ENCODE peak calls at places on chromosomes 16 and 17, in five cellular contexts. F, G, C, J and I are unnamed samples.
A peak's percentile ranks its signal among the peaks of the same experiment; 100 is the strongest.

GRCh38 chr17:20179031-20179430 is 169.9 kb downstream of the SPECC1 start:
- DNase-seq in F (no peak), G (no peak), C (no peak), J (no peak), I (no peak)

GRCh38 chr17:49548506-49549310 is 27.0 kb upstream of the NXPH3 start:
- DNase-seq in F (peak; percentile 64), G (no peak), C (no peak), J (no peak), I (peak; percentile 83)

GRCh38 chr17:71201639-71202038 is 919.2 kb upstream of the SOX9 start:
- DNase-seq in F (no peak), G (no peak), C (no peak), J (no peak), I (no peak)

GRCh38 chr16:76650579-76650978 is 373.4 kb downstream of the CNTNAP4 start:
- DNase-seq in F (no peak), G (no peak), C (no peak), J (no peak), I (no peak)

GRCh38 chr16:49696414-49697101 is 159.4 kb downstream of the ZNF423 start:
- DNase-seq in F (no peak), G (no peak), C (peak; percentile 35), J (no peak), I (no peak)

GRCh38 chr16:23535901-23536300 is 21.2 kb downstream of the EARS2 start:
- DNase-seq in F (no peak), G (no peak), C (no peak), J (no peak), I (no peak)

GRCh38 chr17:36703860-36704266 is 102.5 kb downstream of the MRM1 start:
- DNase-seq in F (peak; percentile 37), G (peak; percentile 24), C (peak; percentile 62), J (peak; percentile 56), I (no peak)

GRCh38 chr17:62674841-62675240 is 47.4 kb downstream of the MRC2 start:
- DNase-seq in F (no peak), G (no peak), C (no peak), J (no peak), I (no peak)

GRCh38 chr17:72702136-72702735 is 390.3 kb downstream of the SLC39A11 start:
- DNase-seq in F (no peak), G (no peak), C (no peak), J (no peak), I (no peak)

GRCh38 chr16:84281077-84281476 is 13.6 kb upstream of the WFDC1 start:
- DNase-seq in F (no peak), G (no peak), C (no peak), J (no peak), I (no peak)

GRCh38 chr17:1229354-1229890 is 40.8 kb upstream of the BHLHA9 start:
- DNase-seq in F (peak; percentile 67), G (peak; percentile 37), C (peak; percentile 49), J (peak; percentile 54), I (peak; percentile 96)

GRCh38 chr16:84266451-84266850 is 26.6 kb upstream of the KCNG4 start:
- DNase-seq in F (peak; percentile 57), G (no peak), C (no peak), J (peak; percentile 23), I (no peak)

GRCh38 chr16:83215417-83216001 is 588.7 kb downstream of the CDH13 start:
- DNase-seq in F (no peak), G (no peak), C (no peak), J (peak; percentile 18), I (no peak)

GRCh38 chr17:79224476-79224875 is 149.9 kb downstream of the ENGASE start:
- DNase-seq in F (no peak), G (no peak), C (no peak), J (no peak), I (no peak)

GRCh38 chr16:72808754-72809153 is 239.2 kb downstream of the ZFHX3 start:
- DNase-seq in F (no peak), G (no peak), C (no peak), J (no peak), I (no peak)

GRCh38 chr16:28218109-28218508 is 6.3 kb upstream of the XPO6 start:
- DNase-seq in F (no peak), G (no peak), C (no peak), J (peak; percentile 36), I (no peak)

GRCh38 chr16:26985100-26986065 is 81.3 kb upstream of the C16orf82 start:
- DNase-seq in F (no peak), G (no peak), C (no peak), J (no peak), I (peak; percentile 56)

GRCh38 chr16:85222151-85222863 is 110.0 kb upstream of the CIBAR2 start:
- DNase-seq in F (no peak), G (no peak), C (no peak), J (no peak), I (no peak)

GRCh38 chr16:35506898-35507194 is 2047.4 kb downstream of the TP53TG3F start:
- DNase-seq in F (no peak), G (no peak), C (no peak), J (no peak), I (no peak)

GRCh38 chr17:69857412-69857835 is 217.6 kb upstream of the KCNJ16 start:
- DNase-seq in F (no peak), G (no peak), C (no peak), J (no peak), I (no peak)

GRCh38 chr16:17591655-17592405 is 121.1 kb upstream of the XYLT1 start:
- DNase-seq in F (no peak), G (no peak), C (no peak), J (no peak), I (no peak)

GRCh38 chr17:57035971-57036481 is 49.0 kb upstream of the AKAP1 start:
- DNase-seq in F (peak; percentile 53), G (no peak), C (no peak), J (no peak), I (peak; percentile 57)

GRCh38 chr16:17358846-17359245 is 111.9 kb downstream of the XYLT1 start:
- DNase-seq in F (no peak), G (no peak), C (no peak), J (no peak), I (no peak)

GRCh38 chr16:58222532-58223316 is 24.8 kb upstream of the CSNK2A2 start:
- DNase-seq in F (peak; percentile 28), G (no peak), C (no peak), J (peak; percentile 43), I (no peak)

GRCh38 chr16:10938844-10939648 is 3.2 kb downstream of the DEXI start:
- DNase-seq in F (peak; percentile 15), G (no peak), C (no peak), J (no peak), I (no peak)

GRCh38 chr16:3474136-3474779 is 21.0 kb downstream of the C16orf90 start:
- DNase-seq in F (peak; percentile 54), G (no peak), C (no peak), J (peak; percentile 57), I (no peak)

GRCh38 chr17:395179-395578 is 42.6 kb upstream of the RPH3AL start:
- DNase-seq in F (no peak), G (no peak), C (no peak), J (no peak), I (no peak)

GRCh38 chr17:38598536-38598935 is 7.2 kb downstream of the SRCIN1 start:
- DNase-seq in F (no peak), G (no peak), C (no peak), J (peak; percentile 29), I (no peak)

GRCh38 chr17:51640108-51640622 is 379.8 kb downstream of the UTP18 start:
- DNase-seq in F (no peak), G (no peak), C (no peak), J (no peak), I (no peak)

GRCh38 chr16:29809850-29810698 is 1.9 kb upstream of the PRRT2 start:
- DNase-seq in F (no peak), G (peak; percentile 39), C (peak; percentile 58), J (peak; percentile 35), I (no peak)

DNA sequence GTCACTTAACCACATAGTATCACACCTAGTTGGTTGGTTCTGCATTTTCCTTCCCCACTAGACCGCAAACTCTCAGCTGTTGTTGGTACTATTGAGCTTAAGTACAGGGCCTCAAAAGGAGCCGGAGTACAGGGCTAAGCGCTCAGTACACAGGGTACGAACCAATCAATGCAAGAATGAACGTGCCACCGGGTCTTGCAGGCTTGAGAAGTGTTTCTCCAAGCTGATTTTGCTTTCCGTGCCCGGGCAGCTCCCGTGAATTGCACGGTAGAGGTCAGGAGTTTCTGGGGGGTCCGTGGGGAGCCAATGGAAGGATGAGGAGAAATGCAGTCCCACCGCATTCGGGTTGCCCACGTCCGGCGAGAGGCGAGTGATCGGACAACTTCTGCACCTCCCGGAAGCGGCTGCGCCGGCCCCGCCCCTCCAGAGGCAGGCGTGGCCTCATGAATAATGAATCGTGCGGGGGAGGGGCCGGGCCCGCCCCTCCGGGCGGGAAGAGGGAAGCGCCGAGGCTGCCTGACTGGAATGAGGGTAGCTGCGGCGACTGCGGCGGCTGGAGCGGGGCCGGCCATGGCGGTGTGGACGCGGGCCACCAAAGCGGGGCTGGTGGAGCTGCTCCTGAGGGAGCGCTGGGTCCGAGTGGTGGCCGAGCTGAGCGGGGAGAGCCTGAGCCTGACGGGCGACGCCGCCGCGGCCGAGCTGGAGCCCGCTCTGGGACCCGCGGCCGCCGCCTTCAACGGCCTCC is at the start of gene SNTB2:
- DNase-seq in F (peak; percentile 94), G (peak; percentile 92), C (peak; percentile 93), J (peak; percentile 95), I (peak; percentile 92)
- TF ChIP-seq POLR2A in F (peak; percentile 30), G (peak; percentile 96), C (peak; percentile 69), J (peak; percentile 78), I (no peak)

GRCh38 chr17:42563543-42563942 is 1.6 kb downstream of the COASY start:
- DNase-seq in F (no peak), G (no peak), C (no peak), J (peak; percentile 57), I (no peak)
- H3K4me3 ChIP-seq in F (peak overlapping the region; percentile 95), G (no peak overlapping the region), C (no peak overlapping the region), J (peak overlapping the region; percentile 91), I (no peak overlapping the region)

GRCh38 chr17:42843358-42843934 is 934 bp upstream of the AOC2 start:
- DNase-seq in F (no peak), G (no peak), C (no peak), J (peak; percentile 35), I (no peak)
- TF ChIP-seq POLR2A in F (no peak), G (no peak), C (no peak), J (no peak), I (no peak)

DNA sequence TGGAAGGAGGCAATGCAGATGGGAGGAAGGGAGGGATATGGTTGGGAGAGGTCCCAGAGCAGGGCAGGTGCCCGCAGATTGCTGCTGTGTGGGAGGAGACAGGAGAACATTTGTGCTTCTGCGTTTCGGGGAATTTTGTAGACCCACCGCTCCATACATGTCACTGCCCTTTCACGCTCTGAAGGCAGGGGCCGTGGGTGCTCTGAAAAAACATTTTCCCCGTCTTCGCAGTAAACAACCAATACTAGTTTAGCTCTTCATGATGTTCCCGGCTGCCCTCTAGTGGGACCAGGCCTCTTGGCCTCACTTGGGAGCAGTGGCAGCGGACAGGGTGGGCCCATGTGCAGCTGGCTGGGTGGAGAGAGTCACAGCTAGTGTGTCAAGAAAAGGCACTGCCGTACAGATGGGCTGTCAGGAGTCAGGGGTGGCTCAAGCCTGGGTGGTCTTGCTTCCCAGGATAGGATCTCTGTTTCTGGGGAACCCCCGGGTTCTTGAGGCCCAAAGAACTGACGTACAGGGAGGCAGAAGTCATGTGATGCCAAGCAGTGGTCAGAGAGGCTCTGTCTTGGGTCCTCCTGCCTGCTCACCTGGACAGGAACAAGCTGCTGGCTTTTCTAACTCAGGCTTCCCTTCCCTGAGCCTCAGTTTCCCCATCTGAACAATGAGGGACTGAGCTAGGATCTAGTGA is 46.5 kb upstream of the CPNE2 start:
- DNase-seq in F (peak; percentile 67), G (peak; percentile 64), C (peak; percentile 71), J (peak; percentile 40), I (peak; percentile 72)
- H3K4me3 ChIP-seq in F (no peak overlapping the region), G (no peak overlapping the region), C (no peak overlapping the region), J (no peak overlapping the region), I (no peak overlapping the region)

GRCh38 chr17:78129385-78130079 is 977 bp upstream of the TMC6 start:
- DNase-seq in F (peak; percentile 22), G (no peak), C (no peak), J (no peak), I (no peak)
- TF ChIP-seq POLR2A in F (no peak), G (no peak), C (no peak), J (no peak), I (no peak)